ENCODE peak calls at places on chromosome 6, in seven cellular contexts. Z is psoas muscle, X is neural progenitor cell, D is cardiac fibroblast, A is left ventricle myocardium inferior, N is kidney, S is lower lobe of right lung. P is an unnamed sample.

GRCh38 chr6:30781697-30782424 is 37.5 kb upstream of the IER3 start:
- DNase-seq in A (peak; percentile 96), S (peak; percentile 95), N (peak; percentile 97), D (peak; percentile 100), Z (peak; percentile 97), X (no peak), P (no peak)

GRCh38 chr6:3385660-3386151 is 71.1 kb downstream of the SLC22A23 start:
- DNase-seq in S (no peak), Z (peak; percentile 75), N (no peak), D (peak; percentile 75), X (no peak), A (no peak), P (no peak)

GRCh38 chr6:5238336-5238735 is 22.4 kb downstream of the LYRM4 start:
- DNase-seq in X (no peak), D (no peak), S (no peak), Z (no peak), N (no peak), A (no peak), P (no peak)

GRCh38 chr6:140061422-140062041 is 687.1 kb upstream of the CITED2 start:
- DNase-seq in S (no peak), D (no peak), Z (no peak), X (no peak), A (no peak), N (no peak), P (no peak)

GRCh38 chr6:38804368-38804767 is 89.3 kb downstream of the DNAH8 start:
- DNase-seq in N (no peak), A (no peak), S (no peak), Z (no peak), X (peak; percentile 12), D (no peak), P (no peak)

GRCh38 chr6:104123227-104123626 is 736.5 kb downstream of the HACE1 start:
- DNase-seq in D (no peak), X (no peak), Z (no peak), A (no peak), S (no peak), N (no peak), P (no peak)

GRCh38 chr6:16286151-16286522 is 47.8 kb downstream of the GMPR start:
- DNase-seq in N (peak; percentile 72), Z (no peak), D (peak; percentile 47), A (no peak), S (no peak), X (peak; percentile 81), P (no peak)

GRCh38 chr6:145151624-145152023 is 583.7 kb downstream of the EPM2A start:
- DNase-seq in S (no peak), A (no peak), N (no peak), D (no peak), X (no peak), Z (no peak), P (no peak)

GRCh38 chr6:5941188-5941587 is 65.5 kb downstream of the NRN1 start:
- DNase-seq in X (no peak), D (peak; percentile 5), A (no peak), S (no peak), Z (no peak), N (no peak), P (no peak)

GRCh38 chr6:43202451-43202850 is 20.5 kb downstream of the CUL9 start:
- DNase-seq in Z (no peak), N (no peak), D (no peak), S (no peak), X (no peak), A (no peak), P (peak; percentile 30)

GRCh38 chr6:48476257-48476656 is 365.3 kb upstream of the PTCHD4 start:
- DNase-seq in N (no peak), X (peak; percentile 52), A (no peak), S (no peak), Z (no peak), D (peak; percentile 60), P (no peak)
- TF ChIP-seq CTCF in N (peak; percentile 14), X (peak; percentile 63), A (no peak), S (no peak), Z (no peak), D (peak; percentile 36), P (peak; percentile 62)

DNA sequence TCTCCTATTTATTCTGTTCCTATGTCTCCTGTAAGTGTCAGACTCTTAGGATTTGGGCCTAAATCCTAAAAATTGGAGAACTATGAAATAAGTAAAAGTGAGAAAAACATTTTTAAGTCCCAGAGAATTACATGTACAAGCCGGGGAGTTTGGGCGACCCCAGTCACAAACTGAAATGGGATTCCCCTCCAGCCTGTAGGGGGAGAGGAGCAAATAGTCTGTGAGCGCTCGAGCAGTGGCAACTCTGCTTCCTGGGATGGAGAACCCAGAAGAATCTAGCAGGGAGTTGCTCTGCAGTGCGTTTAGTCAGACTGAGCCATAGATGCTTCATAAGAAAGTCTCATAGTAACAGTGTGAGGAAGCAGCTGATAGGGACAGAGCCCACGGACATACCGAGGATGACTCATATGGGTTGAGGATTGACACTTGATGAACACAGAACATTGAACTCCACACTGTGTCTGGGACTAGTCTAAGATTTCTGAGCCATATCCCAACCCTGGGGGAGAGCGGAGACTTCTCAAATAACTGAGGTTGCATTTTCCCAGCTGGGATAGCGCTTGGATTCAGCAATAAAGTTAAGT is 437.2 kb downstream of the BCKDHB start:
- DNase-seq in S (no peak), D (peak; percentile 91), X (no peak), Z (no peak), N (no peak), A (no peak), P (no peak)
- TF ChIP-seq CTCF in S (no peak), D (peak; percentile 35), X (no peak), Z (no peak), N (no peak), A (no peak), P (peak; percentile 36)

DNA sequence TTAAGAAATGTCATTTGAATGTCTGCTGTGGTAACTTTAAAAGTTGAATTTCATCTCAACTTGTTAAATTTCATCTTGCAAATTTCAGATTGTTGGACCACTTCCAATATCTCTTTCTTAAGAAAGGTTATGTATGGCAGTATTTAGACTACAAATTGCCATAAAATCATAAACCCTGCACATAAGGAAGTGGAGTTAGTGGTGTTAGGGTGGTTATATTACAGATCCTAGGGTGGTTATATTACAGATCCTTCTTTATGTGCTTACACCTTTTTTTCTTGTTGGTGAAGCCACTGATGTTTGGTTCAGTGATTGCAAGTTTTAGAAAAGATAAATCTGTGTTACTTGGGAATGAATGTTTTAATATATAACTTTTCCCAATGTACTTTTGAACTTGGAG is 9.0 kb downstream of the DSE start:
- DNase-seq in X (no peak), S (no peak), D (no peak), A (no peak), N (no peak), Z (no peak), P (no peak)
- TF ChIP-seq CTCF in X (no peak), S (no peak), D (no peak), A (no peak), N (no peak), Z (no peak), P (no peak)

DNA sequence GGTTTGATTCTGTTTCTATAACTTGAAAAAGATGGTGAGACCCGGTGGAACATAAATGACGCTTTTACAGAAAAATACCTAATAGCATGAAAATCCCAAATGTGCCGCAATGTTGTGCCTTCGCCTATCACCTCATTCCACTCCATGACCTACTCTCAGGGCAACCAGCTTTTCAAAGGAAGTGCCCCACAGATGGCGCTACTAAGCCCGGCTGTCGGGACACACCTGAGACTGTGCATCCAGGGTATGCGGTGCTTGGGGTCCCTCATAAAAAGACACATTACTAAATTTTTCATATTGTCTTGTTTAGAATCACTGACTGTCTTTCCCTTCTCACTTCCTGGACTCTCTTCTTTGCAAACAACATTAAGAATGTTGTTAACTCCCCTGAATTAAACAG is 145.5 kb upstream of the RPS6KA2 start:
- DNase-seq in S (no peak), D (no peak), Z (no peak), N (no peak), A (no peak), X (no peak), P (no peak)
- TF ChIP-seq CTCF in S (no peak), D (peak; percentile 12), Z (no peak), N (no peak), A (no peak), X (peak; percentile 43), P (peak; percentile 42)